ENCODE peak calls at places on chromosomes 11 and 22, in six cellular contexts. V is lung, T is tibial artery, J is trophoblast cell, D is cardiac fibroblast, A is cardiac muscle cell. I is an unnamed sample.

GRCh38 chr11:6258571-6258998 is 1.1 kb upstream of the CCKBR start:
- DNase-seq in V (no peak), T (no peak), J (no peak), D (no peak), A (peak), I (peak)

GRCh38 chr22:37764622-37765021 is 43.1 kb upstream of the GCAT start:
- DNase-seq in V (no peak), T (no peak), J (no peak), D (no peak), A (no peak), I (no peak)

GRCh38 chr22:44538071-44538470 is 40.0 kb upstream of the RTL6 start:
- DNase-seq in V (no peak), T (no peak), J (peak), D (peak), A (no peak), I (no peak)

GRCh38 chr22:50304528-50305392 is 2.7 kb downstream of the PLXNB2 start:
- DNase-seq in V (no peak), T (peak), J (no peak), D (peak), A (no peak), I (no peak)

GRCh38 chr11:7688238-7688826 is 15.0 kb upstream of the CYB5R2 start:
- DNase-seq in V (no peak), T (no peak), J (peak), D (peak), A (peak), I (peak)

GRCh38 chr22:30253205-30253852 is 6.8 kb upstream of the LIF start:
- DNase-seq in V (peak), T (peak), J (no peak), D (peak), A (no peak), I (no peak)

GRCh38 chr11:8333431-8334401 is 70.0 kb upstream of the LMO1 start:
- DNase-seq in V (no peak), T (no peak), J (no peak), D (no peak), A (no peak), I (peak)

GRCh38 chr11:23769214-23769613 is 727.6 kb upstream of the LUZP2 start:
- DNase-seq in V (no peak), T (no peak), J (no peak), D (no peak), A (no peak), I (peak)

GRCh38 chr11:45097721-45098493 is 48.5 kb upstream of the PRDM11 start:
- DNase-seq in V (peak), T (peak), J (no peak), D (peak), A (peak), I (peak)

GRCh38 chr22:48426466-48427380 is 1401.0 kb downstream of the BRD1 start:
- DNase-seq in V (no peak), T (no peak), J (no peak), D (no peak), A (no peak), I (no peak)
- H3K4me3 ChIP-seq in V (no peak), T (no peak), J (no peak), D (no peak), A (no peak), I (no peak)

GRCh38 chr22:22547692-22548348 is 11.2 kb downstream of the PRAME start:
- DNase-seq in V (no peak), T (no peak), J (no peak), D (no peak), A (no peak), I (no peak)
- H3K4me3 ChIP-seq in V (no peak), T (no peak), J (no peak), D (no peak), A (no peak), I (no peak)

GRCh38 chr11:64868904-64869570 is 9.4 kb downstream of the EHD1 start:
- DNase-seq in V (no peak), T (no peak), J (peak), D (peak), A (peak), I (no peak)

GRCh38 chr11:64870176-64870892 is 8.1 kb downstream of the EHD1 start:
- DNase-seq in V (no peak), T (peak), J (peak), D (peak), A (peak), I (peak)

GRCh38 chr11:64872790-64873488 is 5.5 kb downstream of the EHD1 start:
- DNase-seq in V (no peak), T (no peak), J (no peak), D (no peak), A (no peak), I (no peak)

GRCh38 chr11:64869571-64870175 is 8.7 kb downstream of the EHD1 start:
- DNase-seq in V (no peak), T (no peak), J (no peak), D (no peak), A (peak), I (peak)

GRCh38 chr11:64870893-64871849 is 7.2 kb downstream of the EHD1 start:
- DNase-seq in V (no peak), T (no peak), J (peak), D (no peak), A (no peak), I (no peak)
- H3K4me3 ChIP-seq in V (no peak), T (peak), J (peak), D (no peak), A (no peak), I (no peak)

DNA sequence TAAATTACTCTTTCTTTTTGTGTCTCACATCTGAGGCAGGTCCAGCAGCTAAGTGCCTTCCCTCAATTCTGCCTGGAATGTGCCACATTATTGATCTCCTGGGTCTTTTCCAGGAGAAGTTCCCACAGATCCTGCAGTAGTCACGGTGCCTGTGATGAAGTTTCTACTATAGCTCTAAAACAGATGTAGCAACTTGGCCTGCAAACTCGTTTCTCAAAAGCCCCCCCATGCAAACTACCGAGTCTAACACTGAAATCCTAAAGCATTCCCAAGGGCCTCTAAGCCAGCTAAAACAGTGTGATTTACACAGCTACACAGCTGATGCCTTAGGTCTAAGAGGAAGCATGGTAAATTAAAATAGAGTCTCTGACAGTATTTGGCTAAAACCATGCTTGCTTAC is 54.3 kb downstream of the DDI1 start:
- DNase-seq in V (no peak), T (no peak), J (no peak), D (no peak), A (no peak), I (no peak)
- H3K4me3 ChIP-seq in V (no peak), T (no peak), J (no peak), D (no peak), A (no peak), I (no peak)

GRCh38 chr22:40531951-40532900 is 104.3 kb downstream of the MRTFA start:
- DNase-seq in V (no peak), T (no peak), J (no peak), D (no peak), A (no peak), I (no peak)

GRCh38 chr22:40535642-40536041 is 100.9 kb downstream of the MRTFA start:
- DNase-seq in V (no peak), T (no peak), J (no peak), D (no peak), A (no peak), I (no peak)

GRCh38 chr22:40535189-40535512 is 101.4 kb downstream of the MRTFA start:
- DNase-seq in V (no peak), T (no peak), J (no peak), D (no peak), A (no peak), I (no peak)

GRCh38 chr22:40533712-40534378 is 102.7 kb downstream of the MRTFA start:
- DNase-seq in V (no peak), T (no peak), J (no peak), D (peak), A (peak), I (peak)

GRCh38 chr22:40534379-40535188 is 101.9 kb downstream of the MRTFA start:
- DNase-seq in V (no peak), T (no peak), J (no peak), D (peak), A (no peak), I (peak)
- H3K4me3 ChIP-seq in V (no peak), T (no peak), J (no peak), D (no peak), A (no peak), I (no peak)

I was measured in mesendoderm.